ENCODE peak calls at places on chromosomes 7 and 10, in five cellular contexts. One of them, this sample, is unnamed.

GRCh38 chr7:101560856-101561255 is 68.2 kb downstream of the MYL10 start:
- DNase-seq in stimulated activated CD8-positive, alpha-beta memory T cell treated with anti-CD3 and anti-CD28 coated beads, Interleukin-2, amount 100 ng/mL, for 48 hours: no peak
- DNase-seq in KBM-7: no peak
- DNase-seq in activated naive CD4-positive, alpha-beta T cell treated with anti-CD3 and anti-CD28 coated beads for 36 hours: no peak
- DNase-seq in NCI-H1694: no peak
- DNase-seq in this sample: no peak

GRCh38 chr7:7821517-7821916 is 103.1 kb upstream of the RPA3 start:
- DNase-seq in stimulated activated CD8-positive, alpha-beta memory T cell treated with anti-CD3 and anti-CD28 coated beads, Interleukin-2, amount 100 ng/mL, for 48 hours: no peak
- DNase-seq in KBM-7: no peak
- DNase-seq in activated naive CD4-positive, alpha-beta T cell treated with anti-CD3 and anti-CD28 coated beads for 36 hours: no peak
- DNase-seq in NCI-H1694: no peak
- DNase-seq in this sample: no peak

GRCh38 chr7:101681170-101682007 is 52.3 kb upstream of the MYL10 start:
- DNase-seq in stimulated activated CD8-positive, alpha-beta memory T cell treated with anti-CD3 and anti-CD28 coated beads, Interleukin-2, amount 100 ng/mL, for 48 hours: no peak
- DNase-seq in KBM-7: no peak
- DNase-seq in activated naive CD4-positive, alpha-beta T cell treated with anti-CD3 and anti-CD28 coated beads for 36 hours: no peak
- DNase-seq in NCI-H1694: no peak
- DNase-seq in this sample: no peak

GRCh38 chr7:29556405-29557195 is 7.0 kb upstream of the PRR15 start:
- DNase-seq in stimulated activated CD8-positive, alpha-beta memory T cell treated with anti-CD3 and anti-CD28 coated beads, Interleukin-2, amount 100 ng/mL, for 48 hours: no peak
- DNase-seq in KBM-7: no peak
- DNase-seq in activated naive CD4-positive, alpha-beta T cell treated with anti-CD3 and anti-CD28 coated beads for 36 hours: no peak
- DNase-seq in NCI-H1694: no peak
- DNase-seq in this sample: no peak

GRCh38 chr10:15670880-15671279 is 48.8 kb downstream of the ITGA8 start:
- DNase-seq in stimulated activated CD8-positive, alpha-beta memory T cell treated with anti-CD3 and anti-CD28 coated beads, Interleukin-2, amount 100 ng/mL, for 48 hours: no peak
- DNase-seq in KBM-7: no peak
- DNase-seq in activated naive CD4-positive, alpha-beta T cell treated with anti-CD3 and anti-CD28 coated beads for 36 hours: no peak
- DNase-seq in NCI-H1694: no peak
- DNase-seq in this sample: no peak

GRCh38 chr10:77062381-77062780 is 575.2 kb downstream of the KCNMA1 start:
- DNase-seq in stimulated activated CD8-positive, alpha-beta memory T cell treated with anti-CD3 and anti-CD28 coated beads, Interleukin-2, amount 100 ng/mL, for 48 hours: no peak
- DNase-seq in KBM-7: no peak
- DNase-seq in activated naive CD4-positive, alpha-beta T cell treated with anti-CD3 and anti-CD28 coated beads for 36 hours: no peak
- DNase-seq in NCI-H1694: no peak
- DNase-seq in this sample: no peak

GRCh38 chr10:46992794-46993552 is 81.7 kb downstream of the PTPN20 start:
- DNase-seq in stimulated activated CD8-positive, alpha-beta memory T cell treated with anti-CD3 and anti-CD28 coated beads, Interleukin-2, amount 100 ng/mL, for 48 hours: no peak
- DNase-seq in KBM-7: peak
- DNase-seq in activated naive CD4-positive, alpha-beta T cell treated with anti-CD3 and anti-CD28 coated beads for 36 hours: no peak
- DNase-seq in NCI-H1694: peak
- DNase-seq in this sample: no peak

GRCh38 chr7:99099499-99100077 is 44.3 kb downstream of the SMURF1 start:
- DNase-seq in stimulated activated CD8-positive, alpha-beta memory T cell treated with anti-CD3 and anti-CD28 coated beads, Interleukin-2, amount 100 ng/mL, for 48 hours: no peak
- DNase-seq in KBM-7: no peak
- DNase-seq in activated naive CD4-positive, alpha-beta T cell treated with anti-CD3 and anti-CD28 coated beads for 36 hours: no peak
- DNase-seq in NCI-H1694: no peak
- DNase-seq in this sample: no peak

GRCh38 chr7:80623465-80624252 is 14.8 kb upstream of the CD36 start:
- DNase-seq in stimulated activated CD8-positive, alpha-beta memory T cell treated with anti-CD3 and anti-CD28 coated beads, Interleukin-2, amount 100 ng/mL, for 48 hours: no peak
- DNase-seq in KBM-7: no peak
- DNase-seq in activated naive CD4-positive, alpha-beta T cell treated with anti-CD3 and anti-CD28 coated beads for 36 hours: no peak
- DNase-seq in NCI-H1694: no peak
- DNase-seq in this sample: no peak

GRCh38 chr7:152894295-152895170 is 135.0 kb downstream of the ACTR3B start:
- DNase-seq in stimulated activated CD8-positive, alpha-beta memory T cell treated with anti-CD3 and anti-CD28 coated beads, Interleukin-2, amount 100 ng/mL, for 48 hours: peak
- DNase-seq in KBM-7: peak
- DNase-seq in activated naive CD4-positive, alpha-beta T cell treated with anti-CD3 and anti-CD28 coated beads for 36 hours: peak
- DNase-seq in NCI-H1694: no peak
- DNase-seq in this sample: no peak

GRCh38 chr7:72098812-72099211 is 313.3 kb downstream of the CALN1 start:
- DNase-seq in stimulated activated CD8-positive, alpha-beta memory T cell treated with anti-CD3 and anti-CD28 coated beads, Interleukin-2, amount 100 ng/mL, for 48 hours: no peak
- DNase-seq in KBM-7: no peak
- DNase-seq in activated naive CD4-positive, alpha-beta T cell treated with anti-CD3 and anti-CD28 coated beads for 36 hours: no peak
- DNase-seq in NCI-H1694: no peak
- DNase-seq in this sample: no peak

GRCh38 chr7:154415709-154416399 is 363.7 kb downstream of the DPP6 start:
- DNase-seq in stimulated activated CD8-positive, alpha-beta memory T cell treated with anti-CD3 and anti-CD28 coated beads, Interleukin-2, amount 100 ng/mL, for 48 hours: no peak
- DNase-seq in KBM-7: no peak
- DNase-seq in activated naive CD4-positive, alpha-beta T cell treated with anti-CD3 and anti-CD28 coated beads for 36 hours: no peak
- DNase-seq in NCI-H1694: no peak
- DNase-seq in this sample: no peak

GRCh38 chr7:33108591-33108930 is 643 bp downstream of the RP9 start:
- DNase-seq in stimulated activated CD8-positive, alpha-beta memory T cell treated with anti-CD3 and anti-CD28 coated beads, Interleukin-2, amount 100 ng/mL, for 48 hours: no peak
- DNase-seq in KBM-7: peak
- DNase-seq in activated naive CD4-positive, alpha-beta T cell treated with anti-CD3 and anti-CD28 coated beads for 36 hours: peak
- DNase-seq in NCI-H1694: peak
- DNase-seq in this sample: no peak

GRCh38 chr10:73916761-73917470 is 6.0 kb downstream of the PLAU start:
- DNase-seq in stimulated activated CD8-positive, alpha-beta memory T cell treated with anti-CD3 and anti-CD28 coated beads, Interleukin-2, amount 100 ng/mL, for 48 hours: no peak
- DNase-seq in KBM-7: no peak
- DNase-seq in activated naive CD4-positive, alpha-beta T cell treated with anti-CD3 and anti-CD28 coated beads for 36 hours: no peak
- DNase-seq in NCI-H1694: no peak
- DNase-seq in this sample: no peak

GRCh38 chr10:22894714-22895113 is 33.1 kb upstream of the ARMC3 start:
- DNase-seq in stimulated activated CD8-positive, alpha-beta memory T cell treated with anti-CD3 and anti-CD28 coated beads, Interleukin-2, amount 100 ng/mL, for 48 hours: no peak
- DNase-seq in KBM-7: no peak
- DNase-seq in activated naive CD4-positive, alpha-beta T cell treated with anti-CD3 and anti-CD28 coated beads for 36 hours: no peak
- DNase-seq in NCI-H1694: no peak
- DNase-seq in this sample: no peak

GRCh38 chr10:50641636-50642035 is 17.9 kb upstream of the SGMS1 start:
- DNase-seq in stimulated activated CD8-positive, alpha-beta memory T cell treated with anti-CD3 and anti-CD28 coated beads, Interleukin-2, amount 100 ng/mL, for 48 hours: no peak
- DNase-seq in KBM-7: no peak
- DNase-seq in activated naive CD4-positive, alpha-beta T cell treated with anti-CD3 and anti-CD28 coated beads for 36 hours: no peak
- DNase-seq in NCI-H1694: no peak
- DNase-seq in this sample: no peak

GRCh38 chr7:102284891-102285540 is 1.7 kb upstream of the SH2B2 start:
- DNase-seq in stimulated activated CD8-positive, alpha-beta memory T cell treated with anti-CD3 and anti-CD28 coated beads, Interleukin-2, amount 100 ng/mL, for 48 hours: no peak
- DNase-seq in KBM-7: peak
- DNase-seq in activated naive CD4-positive, alpha-beta T cell treated with anti-CD3 and anti-CD28 coated beads for 36 hours: no peak
- DNase-seq in NCI-H1694: no peak
- DNase-seq in this sample: no peak

GRCh38 chr10:132939957-132940790 is 2.2 kb downstream of the CFAP46 start:
- DNase-seq in stimulated activated CD8-positive, alpha-beta memory T cell treated with anti-CD3 and anti-CD28 coated beads, Interleukin-2, amount 100 ng/mL, for 48 hours: no peak
- DNase-seq in KBM-7: peak
- DNase-seq in activated naive CD4-positive, alpha-beta T cell treated with anti-CD3 and anti-CD28 coated beads for 36 hours: peak
- DNase-seq in NCI-H1694: no peak
- DNase-seq in this sample: no peak

GRCh38 chr10:124521429-124521871 is 59.8 kb downstream of the LHPP start:
- DNase-seq in stimulated activated CD8-positive, alpha-beta memory T cell treated with anti-CD3 and anti-CD28 coated beads, Interleukin-2, amount 100 ng/mL, for 48 hours: no peak
- DNase-seq in KBM-7: no peak
- DNase-seq in activated naive CD4-positive, alpha-beta T cell treated with anti-CD3 and anti-CD28 coated beads for 36 hours: no peak
- DNase-seq in NCI-H1694: no peak
- DNase-seq in this sample: no peak

GRCh38 chr10:112210672-112211071 is 27.1 kb upstream of the GPAM start:
- DNase-seq in stimulated activated CD8-positive, alpha-beta memory T cell treated with anti-CD3 and anti-CD28 coated beads, Interleukin-2, amount 100 ng/mL, for 48 hours: no peak
- DNase-seq in KBM-7: no peak
- DNase-seq in activated naive CD4-positive, alpha-beta T cell treated with anti-CD3 and anti-CD28 coated beads for 36 hours: no peak
- DNase-seq in NCI-H1694: no peak
- DNase-seq in this sample: no peak

GRCh38 chr7:17564678-17565209 is 266.3 kb downstream of the AHR start:
- DNase-seq in stimulated activated CD8-positive, alpha-beta memory T cell treated with anti-CD3 and anti-CD28 coated beads, Interleukin-2, amount 100 ng/mL, for 48 hours: no peak
- DNase-seq in KBM-7: peak
- DNase-seq in activated naive CD4-positive, alpha-beta T cell treated with anti-CD3 and anti-CD28 coated beads for 36 hours: no peak
- DNase-seq in NCI-H1694: no peak
- DNase-seq in this sample: no peak

GRCh38 chr7:143394777-143395176 is 13.6 kb downstream of the ZYX start:
- DNase-seq in stimulated activated CD8-positive, alpha-beta memory T cell treated with anti-CD3 and anti-CD28 coated beads, Interleukin-2, amount 100 ng/mL, for 48 hours: no peak
- DNase-seq in KBM-7: no peak
- DNase-seq in activated naive CD4-positive, alpha-beta T cell treated with anti-CD3 and anti-CD28 coated beads for 36 hours: no peak
- DNase-seq in NCI-H1694: no peak
- DNase-seq in this sample: no peak

GRCh38 chr10:63143984-63144383 is 10.9 kb downstream of the NRBF2 start:
- DNase-seq in stimulated activated CD8-positive, alpha-beta memory T cell treated with anti-CD3 and anti-CD28 coated beads, Interleukin-2, amount 100 ng/mL, for 48 hours: no peak
- DNase-seq in KBM-7: no peak
- DNase-seq in activated naive CD4-positive, alpha-beta T cell treated with anti-CD3 and anti-CD28 coated beads for 36 hours: no peak
- DNase-seq in NCI-H1694: no peak
- DNase-seq in this sample: no peak

GRCh38 chr10:1095498-1095897 is 39.3 kb downstream of the WDR37 start:
- DNase-seq in stimulated activated CD8-positive, alpha-beta memory T cell treated with anti-CD3 and anti-CD28 coated beads, Interleukin-2, amount 100 ng/mL, for 48 hours: no peak
- DNase-seq in KBM-7: no peak
- DNase-seq in activated naive CD4-positive, alpha-beta T cell treated with anti-CD3 and anti-CD28 coated beads for 36 hours: no peak
- DNase-seq in NCI-H1694: no peak
- DNase-seq in this sample: no peak

GRCh38 chr10:5094265-5095205 is at the start of gene AKR1C3:
- DNase-seq in stimulated activated CD8-positive, alpha-beta memory T cell treated with anti-CD3 and anti-CD28 coated beads, Interleukin-2, amount 100 ng/mL, for 48 hours: no peak
- DNase-seq in KBM-7: peak
- DNase-seq in activated naive CD4-positive, alpha-beta T cell treated with anti-CD3 and anti-CD28 coated beads for 36 hours: no peak
- DNase-seq in NCI-H1694: no peak
- DNase-seq in this sample: no peak

GRCh38 chr7:17844514-17845196 is 95.6 kb downstream of the SNX13 start:
- DNase-seq in stimulated activated CD8-positive, alpha-beta memory T cell treated with anti-CD3 and anti-CD28 coated beads, Interleukin-2, amount 100 ng/mL, for 48 hours: no peak
- DNase-seq in KBM-7: no peak
- DNase-seq in activated naive CD4-positive, alpha-beta T cell treated with anti-CD3 and anti-CD28 coated beads for 36 hours: no peak
- DNase-seq in NCI-H1694: no peak
- DNase-seq in this sample: no peak

GRCh38 chr7:120996333-120996982 is 7.9 kb downstream of the CPED1 start:
- DNase-seq in stimulated activated CD8-positive, alpha-beta memory T cell treated with anti-CD3 and anti-CD28 coated beads, Interleukin-2, amount 100 ng/mL, for 48 hours: no peak
- DNase-seq in KBM-7: peak
- DNase-seq in activated naive CD4-positive, alpha-beta T cell treated with anti-CD3 and anti-CD28 coated beads for 36 hours: peak
- DNase-seq in NCI-H1694: no peak
- DNase-seq in this sample: no peak

GRCh38 chr10:34638405-34639054 is 176.6 kb downstream of the PARD3 start:
- DNase-seq in stimulated activated CD8-positive, alpha-beta memory T cell treated with anti-CD3 and anti-CD28 coated beads, Interleukin-2, amount 100 ng/mL, for 48 hours: peak
- DNase-seq in KBM-7: peak
- DNase-seq in activated naive CD4-positive, alpha-beta T cell treated with anti-CD3 and anti-CD28 coated beads for 36 hours: peak
- DNase-seq in NCI-H1694: peak
- DNase-seq in this sample: peak

This sample was measured in activated T-helper 9 cell treated with anti-CD3 and anti-CD28 coated beads, Interleukin-2, amount 50 U/mL, for 16 hours.